ENCODE peak calls at places on chromosomes 2 and 18, in four cellular contexts. Y is H1, I is HepG2, W is GM12878. F is an unnamed sample.

GRCh38 chr2:4635289-4635688 is 931.9 kb downstream of the DCDC2C start:
- DNase-seq in Y (no peak), I (no peak), W (no peak), F (no peak)

GRCh38 chr2:143058795-143059194 is 70.4 kb upstream of the ARHGAP15 start:
- DNase-seq in Y (no peak), I (no peak), W (no peak), F (no peak)

GRCh38 chr18:44938396-44939036 is 257.8 kb downstream of the SETBP1 start:
- DNase-seq in Y (no peak), I (no peak), W (no peak), F (no peak)

GRCh38 chr2:129821445-129821844 is 158.0 kb upstream of the RAB6C start:
- DNase-seq in Y (no peak), I (no peak), W (no peak), F (no peak)

GRCh38 chr2:222860740-222861410 is at the start of gene ACSL3:
- DNase-seq in Y (peak; percentile 97), I (peak; percentile 92), W (peak; percentile 66), F (peak; percentile 96)

GRCh38 chr2:8285081-8285480 is 396.8 kb upstream of the ID2 start:
- DNase-seq in Y (no peak), I (peak; percentile 20), W (no peak), F (no peak)

GRCh38 chr2:9037176-9037575 is 33.7 kb upstream of the MBOAT2 start:
- DNase-seq in Y (no peak), I (no peak), W (no peak), F (no peak)

GRCh38 chr18:56488739-56489138 is 149.7 kb downstream of the TXNL1 start:
- DNase-seq in Y (no peak), I (no peak), W (no peak), F (no peak)

GRCh38 chr2:177338177-177338721 is 54.3 kb upstream of the AGPS start:
- DNase-seq in Y (no peak), I (peak; percentile 41), W (no peak), F (no peak)

GRCh38 chr2:233928594-233929351 is 11.6 kb downstream of the TRPM8 start:
- DNase-seq in Y (peak; percentile 77), I (peak; percentile 20), W (no peak), F (peak; percentile 44)

GRCh38 chr2:176745543-176746331 is 466.9 kb upstream of the HNRNPA3 start:
- DNase-seq in Y (no peak), I (no peak), W (no peak), F (no peak)

GRCh38 chr2:98512699-98513098 is 68.0 kb downstream of the INPP4A start:
- DNase-seq in Y (no peak), I (no peak), W (no peak), F (no peak)

GRCh38 chr2:45237850-45238542 is 228.7 kb upstream of the SIX2 start:
- DNase-seq in Y (no peak), I (peak; percentile 83), W (no peak), F (no peak)

GRCh38 chr2:113847144-113847543 is 42.7 kb upstream of the ACTR3 start:
- DNase-seq in Y (no peak), I (no peak), W (no peak), F (no peak)

GRCh38 chr18:43970656-43971055 is 693.4 kb upstream of the SYT4 start:
- DNase-seq in Y (no peak), I (no peak), W (no peak), F (no peak)

GRCh38 chr2:161237397-161238263 is 70.6 kb upstream of the PSMD14 start:
- DNase-seq in Y (peak; percentile 69), I (no peak), W (no peak), F (no peak)

GRCh38 chr2:220572385-220572784 is 945.0 kb downstream of the SLC4A3 start:
- DNase-seq in Y (no peak), I (no peak), W (no peak), F (no peak)

GRCh38 chr2:234953116-234954031 is 1.6 kb downstream of the SH3BP4 start:
- DNase-seq in Y (no peak), I (no peak), W (no peak), F (no peak)

GRCh38 chr2:141869572-141869971 is 261.2 kb downstream of the LRP1B start:
- DNase-seq in Y (no peak), I (no peak), W (no peak), F (no peak)

GRCh38 chr2:42243297-42243696 is 74.1 kb downstream of the EML4 start:
- DNase-seq in Y (no peak), I (no peak), W (no peak), F (no peak)
- H3K4me1 ChIP-seq in Y (no peaks in the 10 kb centered on the region), I (peaks cover 64% of the 10 kb centered on the region), W (no peaks in the 10 kb centered on the region), F (no peaks in the 10 kb centered on the region)

GRCh38 chr2:195343540-195343939 is 313.5 kb upstream of the SLC39A10 start:
- DNase-seq in Y (no peak), I (no peak), W (no peak), F (no peak)
- TF ChIP-seq SUZ12 in Y (no peak), I (no peak), W (no peak), F (no peak)

GRCh38 chr2:201975434-201975833 is 58.2 kb upstream of the FZD7 start:
- DNase-seq in Y (no peak), I (peak; percentile 54), W (no peak), F (no peak)

GRCh38 chr2:201975964-201976612 is 57.6 kb upstream of the FZD7 start:
- DNase-seq in Y (no peak), I (no peak), W (no peak), F (no peak)

GRCh38 chr2:201972621-201973255 is 60.9 kb upstream of the FZD7 start:
- DNase-seq in Y (peak; percentile 72), I (no peak), W (no peak), F (peak; percentile 97)

GRCh38 chr2:201973316-201973715 is 60.3 kb upstream of the FZD7 start:
- DNase-seq in Y (no peak), I (no peak), W (no peak), F (no peak)

GRCh38 chr2:201974651-201975050 is 59.0 kb upstream of the FZD7 start:
- DNase-seq in Y (no peak), I (no peak), W (no peak), F (no peak)
- H3K4me1 ChIP-seq in Y (peaks cover 38% of the 10 kb centered on the region), I (peaks cover 26% of the 10 kb centered on the region), W (no peaks in the 10 kb centered on the region), F (peaks cover 13% of the 10 kb centered on the region)

GRCh38 chr2:101518470-101519172 is 43.7 kb upstream of the RFX8 start:
- DNase-seq in Y (no peak), I (peak; percentile 78), W (no peak), F (peak; percentile 20)
- TF ChIP-seq SUZ12 in Y (no peak), I (no peak), W (no peak), F (no peak)

GRCh38 chr2:237729681-237730475 is 68.7 kb upstream of the RBM44 start:
- DNase-seq in Y (no peak), I (no peak), W (no peak), F (no peak)

GRCh38 chr2:237732790-237733349 is 65.7 kb upstream of the RBM44 start:
- DNase-seq in Y (no peak), I (no peak), W (no peak), F (no peak)

GRCh38 chr2:237733677-237734300 is 64.8 kb upstream of the RBM44 start:
- DNase-seq in Y (no peak), I (peak; percentile 90), W (no peak), F (peak; percentile 28)

GRCh38 chr2:237731663-237732062 is 66.9 kb upstream of the RBM44 start:
- DNase-seq in Y (no peak), I (peak; percentile 48), W (no peak), F (no peak)

GRCh38 chr2:237732070-237732469 is 66.5 kb upstream of the RBM44 start:
- DNase-seq in Y (peak; percentile 47), I (peak; percentile 60), W (no peak), F (no peak)
- H3K4me1 ChIP-seq in Y (peaks cover 25% of the 10 kb centered on the region), I (peaks cover 53% of the 10 kb centered on the region), W (no peaks in the 10 kb centered on the region), F (peaks cover 17% of the 10 kb centered on the region)

DNA sequence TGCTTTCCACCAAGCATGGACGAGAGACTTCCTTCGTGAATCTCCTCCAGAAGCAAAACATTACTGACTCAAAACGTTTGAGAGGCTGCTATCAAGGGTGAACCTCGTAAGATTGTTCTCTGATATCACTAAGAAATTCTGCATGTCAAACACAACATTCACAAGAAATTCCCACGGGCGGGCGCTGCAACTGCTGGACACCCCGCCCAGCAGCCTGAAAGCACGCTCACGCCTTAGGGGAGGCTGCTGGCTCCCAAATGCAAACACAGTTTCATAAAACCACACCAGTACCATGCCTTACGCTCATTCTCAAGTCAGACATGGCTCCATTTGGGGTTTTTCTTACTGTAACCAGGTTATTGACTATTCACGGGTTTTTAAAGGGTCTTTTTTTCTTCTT is 39.0 kb downstream of the MBP start:
- DNase-seq in Y (no peak), I (no peak), W (no peak), F (no peak)
- TF ChIP-seq SUZ12 in Y (no peak), I (no peak), W (no peak), F (no peak)

DNA sequence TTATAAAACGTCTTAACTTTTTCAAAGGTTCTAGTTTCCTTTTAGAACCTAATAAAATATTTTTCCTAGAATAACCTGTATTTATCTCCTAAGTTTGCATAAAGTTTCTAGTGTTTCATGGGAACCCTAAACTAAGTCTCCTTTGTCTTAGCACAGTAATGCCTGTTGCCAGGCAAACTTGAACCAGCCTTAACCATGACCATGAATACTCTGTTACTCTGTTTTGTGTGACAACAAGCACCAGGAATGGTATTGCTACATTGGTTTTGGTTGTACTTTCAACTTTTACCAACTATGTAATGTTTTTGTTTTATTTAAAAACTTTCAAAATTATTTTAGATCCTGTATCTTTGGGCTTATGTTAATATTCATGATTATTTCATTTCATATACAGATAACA is 137.6 kb downstream of the CERS6 start:
- DNase-seq in Y (no peak), I (no peak), W (no peak), F (no peak)
- H3K4me1 ChIP-seq in Y (peaks cover 16% of the 10 kb centered on the region), I (no peaks in the 10 kb centered on the region), W (peaks cover 30% of the 10 kb centered on the region), F (no peaks in the 10 kb centered on the region)

DNA sequence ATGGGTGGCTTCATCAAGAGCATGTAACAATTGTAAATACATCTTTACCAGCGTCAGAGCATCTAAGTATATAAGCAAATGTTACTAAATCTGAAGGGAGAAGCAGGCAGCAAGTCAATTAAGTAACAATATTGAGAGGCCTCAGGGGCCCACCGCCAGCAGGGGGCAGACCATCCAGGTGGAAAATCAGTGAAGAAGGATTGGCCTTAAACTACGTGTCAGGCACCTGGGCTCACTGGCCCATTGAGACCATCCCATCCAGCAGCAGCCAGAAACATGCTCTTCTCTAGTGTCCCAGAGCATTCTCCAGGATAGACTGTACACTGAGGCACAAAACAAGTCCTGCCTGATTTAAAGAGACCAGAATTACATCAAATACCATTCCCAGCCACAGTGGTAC is 96.2 kb upstream of the SNTG2 start:
- DNase-seq in Y (peak; percentile 95), I (peak; percentile 34), W (no peak), F (peak; percentile 51)
- TF ChIP-seq SUZ12 in Y (no peak), I (no peak), W (no peak), F (no peak)

GRCh38 chr2:193743089-193743488 is 1548.4 kb upstream of the TMEFF2 start:
- DNase-seq in Y (no peak), I (no peak), W (no peak), F (no peak)
- H3K4me1 ChIP-seq in Y (no peaks in the 10 kb centered on the region), I (no peaks in the 10 kb centered on the region), W (no peaks in the 10 kb centered on the region), F (no peaks in the 10 kb centered on the region)

F was measured in NT2/D1.